ENCODE peak calls at places on chromosome 10, in seven cellular contexts. One of them, this sample, is unnamed.

GRCh38 chr10:77879710-77880109 is 46.8 kb downstream of the DLG5 start:
- DNase-seq in dermis microvascular lymphatic vessel endothelial cell: no peak
- DNase-seq in iris pigment epithelial cell: no peak
- DNase-seq in stimulated activated CD8-positive, alpha-beta memory T cell treated with anti-CD3 and anti-CD28 coated beads, Interleukin-12 subunit alpha, Interleukin-12 subunit beta, amount 100 ng/mL, for 4 hours: no peak
- DNase-seq in NCI-H1092: no peak
- DNase-seq in NCI-H82: peak; percentile 52
- DNase-seq in Ammon's horn: no peak
- DNase-seq in this sample: no peak

GRCh38 chr10:76242956-76243355 is 811.5 kb downstream of the LRMDA start:
- DNase-seq in dermis microvascular lymphatic vessel endothelial cell: no peak
- DNase-seq in iris pigment epithelial cell: no peak
- DNase-seq in stimulated activated CD8-positive, alpha-beta memory T cell treated with anti-CD3 and anti-CD28 coated beads, Interleukin-12 subunit alpha, Interleukin-12 subunit beta, amount 100 ng/mL, for 4 hours: no peak
- DNase-seq in NCI-H1092: no peak
- DNase-seq in NCI-H82: no peak
- DNase-seq in Ammon's horn: no peak
- DNase-seq in this sample: no peak

GRCh38 chr10:88372051-88372450 is 211.1 kb downstream of the RNLS start:
- DNase-seq in dermis microvascular lymphatic vessel endothelial cell: no peak
- DNase-seq in iris pigment epithelial cell: no peak
- DNase-seq in stimulated activated CD8-positive, alpha-beta memory T cell treated with anti-CD3 and anti-CD28 coated beads, Interleukin-12 subunit alpha, Interleukin-12 subunit beta, amount 100 ng/mL, for 4 hours: no peak
- DNase-seq in NCI-H1092: no peak
- DNase-seq in NCI-H82: peak; percentile 83
- DNase-seq in Ammon's horn: no peak
- DNase-seq in this sample: no peak

GRCh38 chr10:124349993-124350280 is 68.8 kb downstream of the OAT start:
- DNase-seq in dermis microvascular lymphatic vessel endothelial cell: no peak
- DNase-seq in iris pigment epithelial cell: no peak
- DNase-seq in stimulated activated CD8-positive, alpha-beta memory T cell treated with anti-CD3 and anti-CD28 coated beads, Interleukin-12 subunit alpha, Interleukin-12 subunit beta, amount 100 ng/mL, for 4 hours: no peak
- DNase-seq in NCI-H1092: no peak
- DNase-seq in NCI-H82: no peak
- DNase-seq in Ammon's horn: no peak
- DNase-seq in this sample: no peak

GRCh38 chr10:70969188-70969587 is 80.8 kb upstream of the PCBD1 start:
- DNase-seq in dermis microvascular lymphatic vessel endothelial cell: no peak
- DNase-seq in iris pigment epithelial cell: no peak
- DNase-seq in stimulated activated CD8-positive, alpha-beta memory T cell treated with anti-CD3 and anti-CD28 coated beads, Interleukin-12 subunit alpha, Interleukin-12 subunit beta, amount 100 ng/mL, for 4 hours: no peak
- DNase-seq in NCI-H1092: no peak
- DNase-seq in NCI-H82: no peak
- DNase-seq in Ammon's horn: no peak
- DNase-seq in this sample: no peak

GRCh38 chr10:71597821-71598498 is 121.6 kb downstream of the C10orf105 start:
- DNase-seq in dermis microvascular lymphatic vessel endothelial cell: no peak
- DNase-seq in iris pigment epithelial cell: peak; percentile 10
- DNase-seq in stimulated activated CD8-positive, alpha-beta memory T cell treated with anti-CD3 and anti-CD28 coated beads, Interleukin-12 subunit alpha, Interleukin-12 subunit beta, amount 100 ng/mL, for 4 hours: no peak
- DNase-seq in NCI-H1092: no peak
- DNase-seq in NCI-H82: no peak
- DNase-seq in Ammon's horn: peak; percentile 77
- DNase-seq in this sample: no peak

GRCh38 chr10:101111547-101111946 is 19.6 kb upstream of the TLX1 start:
- DNase-seq in dermis microvascular lymphatic vessel endothelial cell: no peak
- DNase-seq in iris pigment epithelial cell: no peak
- DNase-seq in stimulated activated CD8-positive, alpha-beta memory T cell treated with anti-CD3 and anti-CD28 coated beads, Interleukin-12 subunit alpha, Interleukin-12 subunit beta, amount 100 ng/mL, for 4 hours: no peak
- DNase-seq in NCI-H1092: no peak
- DNase-seq in NCI-H82: no peak
- DNase-seq in Ammon's horn: no peak
- DNase-seq in this sample: no peak

GRCh38 chr10:3948843-3949242 is 163.8 kb upstream of the KLF6 start:
- DNase-seq in dermis microvascular lymphatic vessel endothelial cell: peak; percentile 96
- DNase-seq in iris pigment epithelial cell: peak; percentile 92
- DNase-seq in stimulated activated CD8-positive, alpha-beta memory T cell treated with anti-CD3 and anti-CD28 coated beads, Interleukin-12 subunit alpha, Interleukin-12 subunit beta, amount 100 ng/mL, for 4 hours: peak; percentile 52
- DNase-seq in NCI-H1092: peak; percentile 57
- DNase-seq in NCI-H82: no peak
- DNase-seq in Ammon's horn: peak; percentile 31
- DNase-seq in this sample: no peak

GRCh38 chr10:5840314-5841307 is 27.4 kb upstream of the GDI2 start:
- DNase-seq in dermis microvascular lymphatic vessel endothelial cell: no peak
- DNase-seq in iris pigment epithelial cell: peak; percentile 26
- DNase-seq in stimulated activated CD8-positive, alpha-beta memory T cell treated with anti-CD3 and anti-CD28 coated beads, Interleukin-12 subunit alpha, Interleukin-12 subunit beta, amount 100 ng/mL, for 4 hours: no peak
- DNase-seq in NCI-H1092: no peak
- DNase-seq in NCI-H82: no peak
- DNase-seq in Ammon's horn: peak; percentile 86
- DNase-seq in this sample: no peak

GRCh38 chr10:102815790-102816549 is 21.2 kb downstream of the CYP17A1 start:
- DNase-seq in dermis microvascular lymphatic vessel endothelial cell: no peak
- DNase-seq in iris pigment epithelial cell: peak; percentile 95
- DNase-seq in stimulated activated CD8-positive, alpha-beta memory T cell treated with anti-CD3 and anti-CD28 coated beads, Interleukin-12 subunit alpha, Interleukin-12 subunit beta, amount 100 ng/mL, for 4 hours: no peak
- DNase-seq in NCI-H1092: no peak
- DNase-seq in NCI-H82: no peak
- DNase-seq in Ammon's horn: peak; percentile 66
- DNase-seq in this sample: no peak

GRCh38 chr10:15737635-15738034 is 17.9 kb upstream of the ITGA8 start:
- DNase-seq in dermis microvascular lymphatic vessel endothelial cell: no peak
- DNase-seq in iris pigment epithelial cell: no peak
- DNase-seq in stimulated activated CD8-positive, alpha-beta memory T cell treated with anti-CD3 and anti-CD28 coated beads, Interleukin-12 subunit alpha, Interleukin-12 subunit beta, amount 100 ng/mL, for 4 hours: no peak
- DNase-seq in NCI-H1092: no peak
- DNase-seq in NCI-H82: no peak
- DNase-seq in Ammon's horn: no peak
- DNase-seq in this sample: no peak

This sample was measured in Caco-2.